ENCODE peak calls at places on chromosome 5, in four cellular contexts. One of them, this sample, is unnamed.

GRCh38 chr5:172782169-172783039 is 11.4 kb upstream of the DUSP1 start:
- DNase-seq in IMR-90: peak
- DNase-seq in GM23338: no peak
- DNase-seq in fibroblast of lung: peak
- DNase-seq in this sample: peak

GRCh38 chr5:84149094-84149493 is 235.6 kb downstream of the EDIL3 start:
- DNase-seq in IMR-90: no peak
- DNase-seq in GM23338: peak
- DNase-seq in fibroblast of lung: no peak
- DNase-seq in this sample: no peak

GRCh38 chr5:74424162-74424868 is 216.2 kb downstream of the ENC1 start:
- DNase-seq in IMR-90: no peak
- DNase-seq in GM23338: no peak
- DNase-seq in fibroblast of lung: peak
- DNase-seq in this sample: no peak

GRCh38 chr5:65924366-65925093 is 1.8 kb upstream of the ERBIN start:
- DNase-seq in IMR-90: no peak
- DNase-seq in GM23338: peak
- DNase-seq in fibroblast of lung: no peak
- DNase-seq in this sample: peak

GRCh38 chr5:115977096-115977495 is 14.8 kb downstream of the LVRN start:
- DNase-seq in IMR-90: no peak
- DNase-seq in GM23338: no peak
- DNase-seq in fibroblast of lung: no peak
- DNase-seq in this sample: no peak

GRCh38 chr5:71475788-71476384 is 20.4 kb downstream of the BDP1 start:
- DNase-seq in IMR-90: peak
- DNase-seq in GM23338: peak
- DNase-seq in fibroblast of lung: peak
- DNase-seq in this sample: peak

GRCh38 chr5:82817897-82818676 is 259.1 kb downstream of the TMEM167A start:
- DNase-seq in IMR-90: no peak
- DNase-seq in GM23338: no peak
- DNase-seq in fibroblast of lung: no peak
- DNase-seq in this sample: no peak

GRCh38 chr5:137995077-137995746 is 37.7 kb downstream of the FAM13B start:
- DNase-seq in IMR-90: peak
- DNase-seq in GM23338: no peak
- DNase-seq in fibroblast of lung: peak
- DNase-seq in this sample: peak

GRCh38 chr5:9551567-9551966 is 5.7 kb upstream of the SEMA5A start:
- DNase-seq in IMR-90: no peak
- DNase-seq in GM23338: no peak
- DNase-seq in fibroblast of lung: no peak
- DNase-seq in this sample: no peak

GRCh38 chr5:78537821-78538220 is 110.8 kb downstream of the LHFPL2 start:
- DNase-seq in IMR-90: peak
- DNase-seq in GM23338: peak
- DNase-seq in fibroblast of lung: peak
- DNase-seq in this sample: peak

GRCh38 chr5:127518319-127518621 is 830 bp downstream of the PRRC1 start:
- DNase-seq in IMR-90: peak
- DNase-seq in GM23338: no peak
- DNase-seq in fibroblast of lung: peak
- DNase-seq in this sample: peak

DNA sequence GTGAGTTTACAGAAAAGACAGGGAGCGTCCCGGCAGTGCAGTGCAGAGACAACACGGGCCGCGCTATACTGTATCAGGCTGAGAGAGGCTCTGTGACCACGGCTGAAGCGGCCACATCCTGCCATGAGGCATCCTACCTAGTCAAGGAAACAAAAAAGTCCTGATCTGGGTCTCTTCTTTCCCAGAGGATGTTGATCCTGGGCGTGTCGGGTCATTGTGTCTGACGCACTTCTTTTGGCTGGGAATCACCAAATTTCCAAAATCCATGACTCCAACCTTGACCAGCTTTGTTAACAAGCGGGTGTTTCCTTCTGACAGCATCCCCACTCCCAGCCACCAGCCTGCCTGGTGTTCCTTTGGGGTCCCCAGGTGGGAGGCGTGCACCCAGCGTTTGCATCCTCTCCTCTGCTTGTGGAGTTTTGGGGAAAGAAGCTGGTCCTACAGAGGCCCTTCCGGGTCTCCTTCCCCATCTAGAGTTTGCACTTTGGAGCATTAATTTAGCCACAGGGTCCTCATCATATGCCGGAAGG is 91.4 kb upstream of the RAI14 start:
- DNase-seq in IMR-90: no peak
- DNase-seq in GM23338: no peak
- DNase-seq in fibroblast of lung: peak
- DNase-seq in this sample: peak
- H3K4me3 ChIP-seq in IMR-90: no peak
- H3K4me3 ChIP-seq in GM23338: no peak
- H3K4me3 ChIP-seq in fibroblast of lung: no peak
- H3K4me3 ChIP-seq in this sample: no peak

GRCh38 chr5:90113108-90113507 is 296.4 kb downstream of the CETN3 start:
- DNase-seq in IMR-90: no peak
- DNase-seq in GM23338: peak
- DNase-seq in fibroblast of lung: no peak
- DNase-seq in this sample: no peak
- TF ChIP-seq CTCF in IMR-90: no peak
- TF ChIP-seq CTCF in GM23338: peak
- TF ChIP-seq CTCF in fibroblast of lung: no peak
- TF ChIP-seq CTCF in this sample: no peak

GRCh38 chr5:57501414-57502321 is 19.1 kb upstream of the ACTBL2 start:
- DNase-seq in IMR-90: no peak
- DNase-seq in GM23338: no peak
- DNase-seq in fibroblast of lung: no peak
- DNase-seq in this sample: no peak

GRCh38 chr5:57497733-57498132 is 15.1 kb upstream of the ACTBL2 start:
- DNase-seq in IMR-90: no peak
- DNase-seq in GM23338: no peak
- DNase-seq in fibroblast of lung: no peak
- DNase-seq in this sample: no peak

GRCh38 chr5:57503433-57503832 is 20.8 kb upstream of the ACTBL2 start:
- DNase-seq in IMR-90: no peak
- DNase-seq in GM23338: no peak
- DNase-seq in fibroblast of lung: peak
- DNase-seq in this sample: peak

GRCh38 chr5:57495688-57496087 is 13.1 kb upstream of the ACTBL2 start:
- DNase-seq in IMR-90: no peak
- DNase-seq in GM23338: peak
- DNase-seq in fibroblast of lung: no peak
- DNase-seq in this sample: no peak

GRCh38 chr5:57499262-57500050 is 16.8 kb upstream of the ACTBL2 start:
- DNase-seq in IMR-90: peak
- DNase-seq in GM23338: peak
- DNase-seq in fibroblast of lung: peak
- DNase-seq in this sample: peak
- H3K4me3 ChIP-seq in IMR-90: no peak
- H3K4me3 ChIP-seq in GM23338: no peak
- H3K4me3 ChIP-seq in fibroblast of lung: no peak
- H3K4me3 ChIP-seq in this sample: no peak

GRCh38 chr5:14006823-14007510 is 62.5 kb upstream of the DNAH5 start:
- DNase-seq in IMR-90: no peak
- DNase-seq in GM23338: no peak
- DNase-seq in fibroblast of lung: no peak
- DNase-seq in this sample: no peak

GRCh38 chr5:14009575-14009974 is 65.1 kb upstream of the DNAH5 start:
- DNase-seq in IMR-90: peak
- DNase-seq in GM23338: no peak
- DNase-seq in fibroblast of lung: no peak
- DNase-seq in this sample: no peak

GRCh38 chr5:14016549-14016948 is 72.1 kb upstream of the DNAH5 start:
- DNase-seq in IMR-90: no peak
- DNase-seq in GM23338: no peak
- DNase-seq in fibroblast of lung: no peak
- DNase-seq in this sample: no peak

GRCh38 chr5:14008819-14009311 is 64.4 kb upstream of the DNAH5 start:
- DNase-seq in IMR-90: peak
- DNase-seq in GM23338: no peak
- DNase-seq in fibroblast of lung: peak
- DNase-seq in this sample: no peak

DNA sequence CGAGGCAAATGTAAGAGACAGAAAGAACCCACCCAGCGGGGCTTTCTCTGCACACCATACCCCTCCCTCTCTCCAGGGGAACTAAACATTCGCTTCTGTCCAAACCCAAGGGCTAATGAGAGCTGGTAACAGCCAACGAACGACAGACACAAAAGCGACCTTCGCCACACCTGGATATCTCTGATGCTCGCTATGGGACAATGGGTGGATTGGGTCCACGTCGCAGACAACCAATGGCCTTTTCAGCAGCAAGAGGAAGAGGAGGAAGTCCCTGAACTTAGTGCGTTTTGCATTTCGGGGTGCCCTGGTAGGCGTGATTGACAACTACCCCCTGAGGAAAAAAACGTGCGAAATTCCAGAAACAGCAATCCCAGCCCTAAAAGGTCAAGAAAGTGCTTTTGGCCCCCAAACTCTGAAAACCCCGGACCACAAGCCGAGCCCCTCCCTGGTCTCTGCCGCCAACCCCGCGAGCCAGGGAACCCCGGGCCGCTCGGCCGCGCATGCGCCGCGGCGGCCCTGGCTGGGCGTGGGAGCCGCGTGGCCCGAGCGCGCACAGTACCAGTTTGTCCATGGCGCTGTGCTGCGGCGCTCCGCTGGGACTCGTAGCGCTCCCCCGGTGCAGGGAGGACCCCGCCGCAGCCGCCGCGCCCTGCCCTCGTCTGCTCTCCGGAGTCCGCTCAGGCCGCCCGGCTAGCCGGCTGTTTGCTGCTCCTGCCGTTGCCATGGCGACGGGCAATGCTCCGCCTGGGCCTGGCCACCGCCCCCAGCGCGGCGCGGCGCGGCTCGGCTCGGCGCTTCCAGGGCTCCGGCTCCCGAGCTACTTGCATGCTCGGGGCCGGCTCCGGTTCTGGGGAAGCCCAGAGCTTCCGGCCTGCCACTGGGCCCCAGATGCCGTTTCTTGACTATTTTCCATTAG is 66.9 kb upstream of the DNAH5 start:
- DNase-seq in IMR-90: peak
- DNase-seq in GM23338: peak
- DNase-seq in fibroblast of lung: peak
- DNase-seq in this sample: peak
- TF ChIP-seq CTCF in IMR-90: peak
- TF ChIP-seq CTCF in GM23338: no peak
- TF ChIP-seq CTCF in fibroblast of lung: no peak
- TF ChIP-seq CTCF in this sample: no peak

GRCh38 chr5:54517174-54517511 is 416 bp upstream of the SNX18 start:
- DNase-seq in IMR-90: no peak
- DNase-seq in GM23338: no peak
- DNase-seq in fibroblast of lung: no peak
- DNase-seq in this sample: no peak
- H3K4me3 ChIP-seq in IMR-90: peak
- H3K4me3 ChIP-seq in GM23338: peak
- H3K4me3 ChIP-seq in fibroblast of lung: peak
- H3K4me3 ChIP-seq in this sample: peak

GRCh38 chr5:25851301-25851700 is 1187.1 kb downstream of the CDH9 start:
- DNase-seq in IMR-90: no peak
- DNase-seq in GM23338: no peak
- DNase-seq in fibroblast of lung: no peak
- DNase-seq in this sample: no peak

GRCh38 chr5:25850581-25850980 is 1187.8 kb downstream of the CDH9 start:
- DNase-seq in IMR-90: no peak
- DNase-seq in GM23338: peak
- DNase-seq in fibroblast of lung: no peak
- DNase-seq in this sample: no peak

GRCh38 chr5:25849270-25849669 is 1189.1 kb downstream of the CDH9 start:
- DNase-seq in IMR-90: no peak
- DNase-seq in GM23338: no peak
- DNase-seq in fibroblast of lung: no peak
- DNase-seq in this sample: no peak
- TF ChIP-seq CTCF in IMR-90: no peak
- TF ChIP-seq CTCF in GM23338: no peak
- TF ChIP-seq CTCF in fibroblast of lung: no peak
- TF ChIP-seq CTCF in this sample: no peak

DNA sequence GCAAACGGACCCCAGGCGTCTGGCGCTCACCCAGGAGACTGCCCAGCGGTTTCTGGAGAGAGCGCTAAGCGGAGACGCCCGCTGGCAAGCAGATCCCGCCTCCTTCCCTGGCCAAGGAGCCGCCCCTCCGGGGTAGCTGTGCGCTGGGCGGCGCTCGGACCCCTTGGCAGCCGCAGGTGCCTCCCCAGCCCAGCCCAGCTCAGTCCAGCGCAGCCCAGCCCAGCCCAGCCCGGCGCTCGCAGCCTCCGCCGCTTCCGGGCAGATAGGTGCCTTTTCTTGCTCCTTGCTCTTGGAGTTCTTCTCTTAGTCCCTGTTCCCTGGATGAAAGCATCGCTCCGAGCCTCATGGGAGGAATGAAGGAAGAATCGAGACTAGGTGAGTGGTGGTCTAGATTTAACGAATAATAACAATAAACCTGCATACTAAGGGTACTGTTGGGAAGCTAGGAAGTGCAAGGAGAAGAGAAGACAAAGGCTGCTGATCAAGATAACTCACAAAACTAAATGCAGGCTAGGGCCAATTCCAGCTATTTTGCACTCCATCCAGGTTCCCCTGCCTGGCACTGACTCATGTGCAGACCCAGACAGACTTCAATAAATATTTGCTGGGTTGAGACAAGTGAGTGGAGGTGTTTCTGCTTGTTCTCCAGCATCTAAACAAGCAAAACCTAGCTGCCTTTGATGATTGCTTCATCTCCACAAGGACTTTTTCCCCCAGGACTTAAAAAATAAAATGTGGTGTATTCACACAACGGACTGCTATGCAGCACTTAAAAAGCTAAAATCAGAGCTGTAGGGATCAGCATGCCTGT is at the start of gene STK32A:
- DNase-seq in IMR-90: no peak
- DNase-seq in GM23338: peak
- DNase-seq in fibroblast of lung: peak
- DNase-seq in this sample: peak
- H3K4me3 ChIP-seq in IMR-90: peak
- H3K4me3 ChIP-seq in GM23338: peak
- H3K4me3 ChIP-seq in fibroblast of lung: peak
- H3K4me3 ChIP-seq in this sample: peak

DNA sequence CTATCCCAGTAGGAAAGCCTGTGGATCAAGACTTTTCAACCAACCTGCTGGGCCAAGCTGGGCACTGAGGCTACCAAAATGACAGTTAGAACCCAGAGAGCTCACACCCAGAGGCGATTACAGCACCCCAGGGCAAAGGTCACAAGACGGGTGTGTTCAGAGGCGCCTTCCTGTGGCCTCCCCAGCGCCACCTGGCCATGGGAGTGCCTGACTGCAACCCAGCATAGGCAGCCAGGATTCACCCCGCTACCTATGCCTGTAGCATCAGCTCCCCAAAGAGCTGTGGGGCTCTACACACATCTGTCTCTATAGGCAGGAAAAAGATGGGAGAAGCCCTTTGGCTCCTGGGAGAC is 33.5 kb downstream of the PDGFRB start:
- DNase-seq in IMR-90: no peak
- DNase-seq in GM23338: peak
- DNase-seq in fibroblast of lung: no peak
- DNase-seq in this sample: no peak
- TF ChIP-seq CTCF in IMR-90: peak
- TF ChIP-seq CTCF in GM23338: peak
- TF ChIP-seq CTCF in fibroblast of lung: peak
- TF ChIP-seq CTCF in this sample: peak